ENCODE peak calls at places on chromosome 11, in nine cellular contexts. D is NCI-H526 treated with DMSO at 0.1 percent for 48 hours; I is cardiac fibroblast; H is Calu3; C is nephron progenitor cell; M is HFFc6; G is stimulated activated CD4-positive, alpha-beta T cell treated with anti-CD3 and anti-CD28 coated beads, Interleukin-1b, Interleukin-23, amount 100 ng/mL, for 4 hours; A is NCI-H345; U is NCI-H510A treated with DMSO at 0.1 percent for 48 hours. N is an unnamed sample.

GRCh38 chr11:68827733-68828132 is 14.0 kb downstream of the CPT1A start:
- DNase-seq in D (no peak), I (no peak), H (no peak), C (no peak), M (no peak), G (no peak), A (no peak), U (no peak), N (no peak)

GRCh38 chr11:9206496-9206895 is 58.7 kb downstream of the DENND5A start:
- DNase-seq in D (no peak), I (peak), H (no peak), C (no peak), M (peak), G (no peak), A (no peak), U (no peak), N (no peak)

GRCh38 chr11:114110948-114111347 is 51.4 kb downstream of the ZBTB16 start:
- DNase-seq in D (no peak), I (peak), H (no peak), C (no peak), M (no peak), G (no peak), A (no peak), U (no peak), N (no peak)

GRCh38 chr11:7457211-7457610 is 28.1 kb upstream of the OLFML1 start:
- DNase-seq in D (no peak), I (peak), H (no peak), C (no peak), M (peak), G (no peak), A (no peak), U (peak), N (peak)

GRCh38 chr11:122155765-122156527 is 39.9 kb upstream of the BLID start:
- DNase-seq in D (no peak), I (no peak), H (no peak), C (no peak), M (no peak), G (no peak), A (peak), U (no peak), N (no peak)

GRCh38 chr11:84691830-84692229 is 935.3 kb downstream of the DLG2 start:
- DNase-seq in D (no peak), I (no peak), H (no peak), C (no peak), M (no peak), G (no peak), A (no peak), U (no peak), N (no peak)

GRCh38 chr11:86874314-86875056 is 74.1 kb downstream of the PRSS23 start:
- DNase-seq in D (no peak), I (no peak), H (no peak), C (no peak), M (peak), G (no peak), A (no peak), U (no peak), N (peak)

GRCh38 chr11:726278-726915 is 20.4 kb downstream of the EPS8L2 start:
- DNase-seq in D (peak), I (no peak), H (no peak), C (peak), M (no peak), G (no peak), A (peak), U (peak), N (no peak)

GRCh38 chr11:11620966-11621880 is 582 bp downstream of the GALNT18 start:
- DNase-seq in D (peak), I (peak), H (peak), C (peak), M (no peak), G (no peak), A (peak), U (peak), N (peak)

GRCh38 chr11:114036156-114036811 is 23.2 kb upstream of the ZBTB16 start:
- DNase-seq in D (peak), I (peak), H (peak), C (peak), M (peak), G (peak), A (peak), U (peak), N (peak)

GRCh38 chr11:66768088-66768521 is 39.1 kb upstream of the SPTBN2 start:
- DNase-seq in D (no peak), I (peak), H (no peak), C (no peak), M (no peak), G (no peak), A (no peak), U (no peak), N (no peak)

GRCh38 chr11:57406337-57406904 is 16.0 kb upstream of the PRG2 start:
- DNase-seq in D (no peak), I (peak), H (no peak), C (no peak), M (no peak), G (peak), A (no peak), U (no peak), N (peak)

GRCh38 chr11:112795142-112795815 is 165.9 kb upstream of the NCAM1 start:
- DNase-seq in D (peak), I (peak), H (peak), C (peak), M (peak), G (no peak), A (no peak), U (peak), N (peak)

GRCh38 chr11:61919113-61919840 is 1.9 kb upstream of the RAB3IL1 start:
- DNase-seq in D (no peak), I (no peak), H (no peak), C (no peak), M (no peak), G (no peak), A (no peak), U (no peak), N (no peak)

GRCh38 chr11:71580057-71581003 is 2.3 kb downstream of the KRTAP5-11 start:
- DNase-seq in D (peak), I (peak), H (peak), C (peak), M (peak), G (no peak), A (peak), U (peak), N (peak)

GRCh38 chr11:2113776-2114175 is 25.4 kb downstream of the IGF2 start:
- DNase-seq in D (no peak), I (no peak), H (no peak), C (no peak), M (no peak), G (no peak), A (no peak), U (no peak), N (no peak)

GRCh38 chr11:87421422-87421821 is 383.7 kb downstream of the TMEM135 start:
- DNase-seq in D (peak), I (peak), H (peak), C (peak), M (peak), G (no peak), A (peak), U (peak), N (peak)

GRCh38 chr11:79419120-79419519 is 21.7 kb downstream of the TENM4 start:
- DNase-seq in D (no peak), I (no peak), H (peak), C (no peak), M (peak), G (no peak), A (no peak), U (no peak), N (peak)

GRCh38 chr11:127643659-127644058 is 643.1 kb upstream of the KIRREL3 start:
- DNase-seq in D (no peak), I (no peak), H (no peak), C (no peak), M (no peak), G (no peak), A (no peak), U (peak), N (no peak)

N was measured in HT1080.